ENCODE peak calls at places on chromosome 21, in four cellular contexts. G is activated CD4-positive, CD25-positive, alpha-beta regulatory T cell; U is left ventricle myocardium inferior; M is cerebellar cortex. X is an unnamed sample.

GRCh38 chr21:43961382-43961909 is 50.7 kb upstream of the TRAPPC10 start:
- DNase-seq in M (no peak), G (no peak), U (no peak), X (no peak)

GRCh38 chr21:44038063-44038462 is 26.0 kb downstream of the TRAPPC10 start:
- DNase-seq in G (no peak), M (no peak), U (no peak), X (no peak)

GRCh38 chr21:14273736-14274538 is 58.0 kb downstream of the RBM11 start:
- DNase-seq in G (no peak), M (peak), U (peak), X (no peak)

GRCh38 chr21:29701676-29702075 is 238.1 kb downstream of the GRIK1 start:
- DNase-seq in G (no peak), M (no peak), U (no peak), X (no peak)

GRCh38 chr21:42447182-42447581 is 43.5 kb downstream of the UBASH3A start:
- DNase-seq in M (no peak), U (no peak), G (no peak), X (no peak)

GRCh38 chr21:45624356-45624854 is 19.1 kb upstream of the PCBP3 start:
- DNase-seq in G (no peak), M (no peak), U (no peak), X (no peak)

GRCh38 chr21:40381111-40381510 is 465.8 kb downstream of the DSCAM start:
- DNase-seq in U (no peak), M (no peak), G (no peak), X (no peak)

GRCh38 chr21:15164678-15165303 is 100.0 kb upstream of the NRIP1 start:
- DNase-seq in G (no peak), U (no peak), M (no peak), X (peak)

GRCh38 chr21:25507522-25507921 is 99.8 kb downstream of the MRPL39 start:
- DNase-seq in G (no peak), U (no peak), M (no peak), X (no peak)

GRCh38 chr21:43333301-43334062 is 93.4 kb downstream of the SIK1 start:
- DNase-seq in G (no peak), U (peak), M (peak), X (peak)

GRCh38 chr21:23452384-23453083 is 2154.7 kb downstream of the MRPL39 start:
- DNase-seq in M (no peak), U (no peak), G (no peak), X (no peak)

GRCh38 chr21:42143111-42143510 is 72.0 kb downstream of the UMODL1 start:
- DNase-seq in U (no peak), G (no peak), M (no peak), X (no peak)

GRCh38 chr21:44618909-44619308 is 7.0 kb downstream of the KRTAP10-8 start:
- DNase-seq in G (peak), U (no peak), M (no peak), X (no peak)

GRCh38 chr21:38351176-38351959 is 94.6 kb downstream of the KCNJ15 start:
- DNase-seq in M (no peak), U (no peak), G (no peak), X (no peak)

GRCh38 chr21:25578070-25578961 is 29.0 kb downstream of the MRPL39 start:
- DNase-seq in U (no peak), G (no peak), M (no peak), X (no peak)

GRCh38 chr21:31334648-31335121 is 9.4 kb downstream of the TIAM1 start:
- DNase-seq in U (no peak), G (no peak), M (peak), X (no peak)

GRCh38 chr21:45281411-45282282 is 6.0 kb downstream of the POFUT2 start:
- DNase-seq in U (no peak), G (no peak), M (no peak), X (no peak)

GRCh38 chr21:45465611-45466329 is 60.8 kb downstream of the COL18A1 start:
- DNase-seq in M (no peak), U (peak), G (no peak), X (no peak)

GRCh38 chr21:23534833-23535232 is 2072.4 kb downstream of the MRPL39 start:
- DNase-seq in U (no peak), G (no peak), M (no peak), X (no peak)

GRCh38 chr21:40809673-40810072 is 37.3 kb downstream of the DSCAM start:
- DNase-seq in M (no peak), U (no peak), G (no peak), X (no peak)

GRCh38 chr21:37863842-37864241 is 52.4 kb downstream of the KCNJ6 start:
- DNase-seq in G (no peak), U (no peak), M (no peak), X (no peak)

GRCh38 chr21:15051652-15052554 is 12.9 kb downstream of the NRIP1 start:
- DNase-seq in M (no peak), G (no peak), U (no peak), X (no peak)